ENCODE peak calls at places on chromosomes 16 and 17, in five cellular contexts. S, Z, A, O and V are unnamed samples.

GRCh38 chr17:37802061-37802460 is 57.2 kb upstream of the HNF1B start:
- DNase-seq in S (no peak), Z (peak; percentile 12), A (no peak), O (no peak), V (no peak)

GRCh38 chr16:53756329-53756996 is 52.5 kb downstream of the FTO start:
- DNase-seq in S (no peak), Z (peak; percentile 44), A (no peak), O (peak; percentile 86), V (no peak)

GRCh38 chr17:31211352-31212012 is 85.6 kb downstream of the OMG start:
- DNase-seq in S (no peak), Z (peak; percentile 18), A (no peak), O (no peak), V (no peak)

GRCh38 chr17:5706835-5707234 is 122.5 kb upstream of the NLRP1 start:
- DNase-seq in S (peak; percentile 92), Z (peak; percentile 40), A (peak; percentile 16), O (peak; percentile 83), V (peak; percentile 52)

GRCh38 chr16:8108991-8109509 is 481.3 kb downstream of the TMEM114 start:
- DNase-seq in S (no peak), Z (no peak), A (no peak), O (no peak), V (no peak)

GRCh38 chr17:63930951-63931575 is 1.1 kb downstream of the CD79B start:
- DNase-seq in S (peak; percentile 72), Z (no peak), A (no peak), O (peak; percentile 30), V (peak; percentile 47)

GRCh38 chr17:4565209-4566141 is 5.1 kb upstream of the GGT6 start:
- DNase-seq in S (peak; percentile 95), Z (peak; percentile 68), A (peak; percentile 66), O (peak; percentile 90), V (peak; percentile 75)

GRCh38 chr17:77507116-77507885 is 366.5 kb downstream of the SEC14L1 start:
- DNase-seq in S (peak; percentile 62), Z (no peak), A (no peak), O (peak; percentile 27), V (no peak)

GRCh38 chr16:71540-72341 is 690 bp downstream of the RHBDF1 start:
- DNase-seq in S (peak; percentile 97), Z (peak; percentile 78), A (peak; percentile 64), O (peak; percentile 79), V (no peak)

GRCh38 chr16:51133691-51134090 is 17.4 kb downstream of the SALL1 start:
- DNase-seq in S (peak; percentile 44), Z (no peak), A (no peak), O (peak; percentile 45), V (no peak)

GRCh38 chr17:45160505-45161287 is 979 bp upstream of the HEXIM2 start:
- DNase-seq in S (peak; percentile 95), Z (peak; percentile 72), A (peak; percentile 57), O (peak; percentile 95), V (peak; percentile 73)

GRCh38 chr16:15572329-15573001 is 70.5 kb downstream of the MARF1 start:
- DNase-seq in S (no peak), Z (peak; percentile 75), A (peak; percentile 75), O (no peak), V (no peak)

GRCh38 chr17:2392252-2393183 is 8.3 kb downstream of the MNT start:
- DNase-seq in S (peak; percentile 96), Z (peak; percentile 93), A (peak; percentile 86), O (peak; percentile 98), V (peak; percentile 95)

GRCh38 chr16:21222495-21223337 is 10.8 kb upstream of the ANKS4B start:
- DNase-seq in S (peak; percentile 22), Z (no peak), A (no peak), O (no peak), V (no peak)

GRCh38 chr17:3557768-3558583 is at the start of gene TRPV3:
- DNase-seq in S (no peak), Z (peak; percentile 25), A (no peak), O (no peak), V (peak; percentile 44)

DNA sequence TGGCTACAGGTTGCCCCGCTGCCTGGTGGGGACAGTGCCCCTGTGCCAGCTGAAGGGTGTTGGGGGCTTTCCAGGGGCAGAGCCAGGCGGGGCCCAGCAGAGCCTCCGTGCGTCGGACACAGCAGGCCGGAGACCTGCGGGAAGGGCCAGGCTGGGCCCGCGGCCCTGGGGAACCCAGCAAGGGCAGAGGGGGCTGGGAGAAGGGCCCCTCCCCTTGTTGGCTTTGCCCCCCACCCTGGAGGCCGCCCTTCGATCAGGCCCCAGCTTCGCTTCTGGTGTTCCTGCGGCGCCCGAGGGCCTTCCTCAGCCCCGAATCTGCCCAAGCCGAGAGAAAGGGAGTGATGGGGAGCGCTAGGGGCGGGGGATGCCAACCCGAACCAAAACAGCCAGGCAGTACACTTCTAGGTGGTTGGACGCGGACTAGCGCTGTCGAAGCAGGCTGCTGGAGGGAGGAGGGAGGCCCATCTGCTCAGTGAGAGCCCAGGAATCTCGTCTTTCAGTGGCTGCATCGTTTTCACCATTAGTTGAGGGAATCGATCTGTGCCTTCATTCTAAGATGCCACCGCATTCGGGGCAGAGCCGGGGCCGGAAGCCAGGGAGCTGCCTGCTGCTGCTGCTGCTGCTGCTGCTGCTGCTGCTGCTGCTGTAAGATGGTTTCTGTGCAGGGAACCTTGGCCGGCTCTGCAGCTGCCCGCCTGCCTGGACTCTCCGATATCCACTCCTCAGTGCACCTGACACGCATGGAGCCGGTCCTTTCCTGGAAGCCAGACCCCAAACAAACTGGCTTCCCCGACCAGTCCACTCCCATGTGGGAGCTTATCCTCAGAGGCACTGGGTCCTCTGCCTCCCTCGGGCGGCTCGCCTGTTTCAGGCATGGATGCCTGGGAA is 1.6 kb downstream of the JPH3 start:
- DNase-seq in S (peak; percentile 70), Z (no peak), A (no peak), O (peak; percentile 72), V (no peak)
- H3K4me2 ChIP-seq in S (peak overlapping the region; percentile 97), Z (no peak overlapping the region), A (no peak overlapping the region), O (peak overlapping the region; percentile 96), V (no peak overlapping the region)

DNA sequence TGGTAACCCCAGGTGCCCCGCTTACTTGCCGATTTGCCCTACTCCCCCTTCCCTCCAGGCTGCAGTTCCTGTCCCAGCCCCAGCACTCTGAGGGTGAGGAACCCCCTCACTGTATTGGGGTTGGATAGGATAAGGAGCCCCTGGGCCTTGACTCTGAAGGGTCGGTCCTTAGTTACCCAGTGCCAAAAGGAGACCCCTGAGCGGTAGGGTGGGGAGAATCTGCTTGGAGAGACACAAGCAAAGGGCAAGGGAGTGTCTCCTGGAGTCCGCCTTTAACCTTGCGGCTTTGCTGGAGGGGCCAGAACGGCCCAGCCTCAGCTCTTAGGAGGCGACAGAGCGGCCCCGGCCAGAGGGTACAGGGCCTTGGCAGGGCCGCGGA is 13.0 kb downstream of the CARD14 start:
- DNase-seq in S (no peak), Z (no peak), A (no peak), O (no peak), V (no peak)
- TF ChIP-seq EZH2 in S (no peak), Z (no peak), A (no peak), O (no peak), V (no peak)

DNA sequence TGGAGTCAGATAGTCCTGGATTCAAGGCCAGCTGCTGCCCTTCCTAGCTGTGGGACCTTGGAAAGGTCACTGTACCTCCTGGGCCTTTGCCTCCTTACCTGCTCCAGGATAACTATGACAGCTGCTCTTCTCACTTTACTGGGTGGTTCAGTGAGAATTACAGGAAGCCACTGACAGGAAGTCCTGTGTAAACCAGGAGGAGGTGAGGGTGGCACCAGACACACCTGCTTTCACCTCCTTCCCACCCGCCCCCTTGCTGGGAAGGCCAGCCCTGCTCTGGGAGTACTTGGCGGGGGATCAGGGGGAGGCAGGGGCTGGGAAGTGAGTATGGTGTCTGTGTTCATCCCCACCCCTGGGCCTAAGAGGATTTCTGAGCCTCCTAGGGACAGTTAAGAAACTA is 42.6 kb downstream of the CPNE2 start:
- DNase-seq in S (no peak), Z (no peak), A (no peak), O (no peak), V (no peak)
- H3K4me2 ChIP-seq in S (no peak overlapping the region), Z (no peak overlapping the region), A (no peak overlapping the region), O (no peak overlapping the region), V (no peak overlapping the region)

DNA sequence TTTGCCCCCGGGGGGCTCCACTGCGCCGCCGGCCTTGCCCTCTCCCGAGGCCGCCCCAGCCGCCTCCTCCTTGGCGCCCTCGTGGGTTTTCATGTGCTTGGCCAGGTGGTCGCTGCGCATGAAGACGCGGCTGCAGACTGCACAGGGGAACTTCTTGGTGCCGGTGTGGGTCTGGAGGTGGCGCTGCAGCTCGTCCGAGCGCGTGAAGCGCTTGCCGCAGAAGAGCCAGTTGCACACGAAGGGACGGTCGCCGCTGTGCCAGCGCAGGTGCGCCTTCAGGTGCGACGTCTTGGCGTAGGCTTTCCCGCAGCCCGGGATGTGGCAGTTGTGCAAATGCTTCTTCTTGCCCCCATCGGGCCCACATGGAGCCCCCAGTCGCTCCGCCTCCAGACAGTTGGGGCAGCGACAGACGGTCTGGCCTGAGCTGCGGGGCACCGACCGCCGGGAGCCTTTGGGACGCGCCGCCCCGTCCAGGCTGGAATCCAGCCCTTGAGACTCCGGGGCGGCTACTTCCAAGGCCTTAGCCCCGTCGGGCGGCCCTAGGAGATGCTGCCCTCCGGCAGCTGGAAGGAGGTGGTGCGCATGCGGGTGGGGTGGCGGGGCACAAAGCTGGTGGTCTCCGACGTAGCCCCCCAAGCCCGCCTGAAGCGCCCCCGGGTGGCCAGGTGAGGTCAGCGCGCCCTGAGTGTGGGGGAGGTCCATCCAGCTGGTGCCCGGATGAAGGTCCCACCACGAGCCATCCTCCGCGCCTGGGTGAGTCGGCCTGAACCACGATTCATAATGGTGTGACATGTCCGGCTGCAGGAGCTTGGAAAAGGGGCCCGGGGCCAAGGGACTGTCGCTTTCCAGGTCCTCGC is 3.4 kb downstream of the SP6 start:
- DNase-seq in S (peak; percentile 86), Z (no peak), A (no peak), O (peak; percentile 80), V (no peak)
- TF ChIP-seq EZH2 in S (peak; percentile 17), Z (no peak), A (peak; percentile 87), O (no peak), V (no peak)

GRCh38 chr16:1548727-1549126 is 15.3 kb downstream of the TMEM204 start:
- DNase-seq in S (no peak), Z (no peak), A (no peak), O (no peak), V (no peak)
- H3K4me2 ChIP-seq in S (no peak overlapping the region), Z (no peak overlapping the region), A (no peak overlapping the region), O (no peak overlapping the region), V (no peak overlapping the region)

GRCh38 chr17:16923097-16923903 is 48.6 kb downstream of the TNFRSF13B start:
- DNase-seq in S (no peak), Z (no peak), A (no peak), O (no peak), V (no peak)

GRCh38 chr17:16923904-16924700 is 47.8 kb downstream of the TNFRSF13B start:
- DNase-seq in S (no peak), Z (no peak), A (no peak), O (no peak), V (no peak)

GRCh38 chr17:16926061-16926511 is 45.8 kb downstream of the TNFRSF13B start:
- DNase-seq in S (no peak), Z (no peak), A (no peak), O (no peak), V (no peak)

GRCh38 chr17:16925461-16926060 is 46.4 kb downstream of the TNFRSF13B start:
- DNase-seq in S (no peak), Z (no peak), A (no peak), O (no peak), V (no peak)

GRCh38 chr17:16924701-16925440 is 47.0 kb downstream of the TNFRSF13B start:
- DNase-seq in S (no peak), Z (no peak), A (no peak), O (no peak), V (no peak)
- TF ChIP-seq EZH2 in S (no peak), Z (no peak), A (no peak), O (no peak), V (no peak)

GRCh38 chr16:65672960-65673359 is 551.1 kb upstream of the CDH11 start:
- DNase-seq in S (no peak), Z (peak; percentile 72), A (peak; percentile 64), O (no peak), V (no peak)
- H3K4me2 ChIP-seq in S (no peak overlapping the region), Z (no peak overlapping the region), A (no peak overlapping the region), O (no peak overlapping the region), V (no peak overlapping the region)